ENCODE peak calls at places on chromosomes 4 and X, in nine cellular contexts. One of them, this sample, is unnamed.
A peak's percentile ranks its signal among the peaks of the same experiment; 100 is the strongest.

GRCh38 chr4:72971572-72971971 is 97.9 kb downstream of the COX18 start:
- DNase-seq in activated CD4-positive, alpha-beta T cell treated with anti-CD3 and anti-CD28 coated beads for 36 hours: no peak
- DNase-seq in activated naive CD4-positive, alpha-beta T cell: no peak
- DNase-seq in T-helper 2 cell treated with Interferon-gamma antibody and Interleukin-4, amounts not matched to agents 5 μg/mL and 100 μg/mL, for 36 hours: no peak
- DNase-seq in activated T-cell treated with anti-CD3 and anti-CD28 coated beads for 24 hours: no peak
- DNase-seq in NCI-H345: no peak
- DNase-seq in RWPE1: peak; percentile 31
- DNase-seq in GM23248: peak; percentile 90
- DNase-seq in cardiac fibroblast: peak; percentile 95
- DNase-seq in this sample: peak; percentile 78

GRCh38 chr4:152189451-152190179 is 346.3 kb downstream of the FBXW7 start:
- DNase-seq in T-helper 2 cell treated with Interferon-gamma antibody and Interleukin-4, amounts not matched to agents 5 μg/mL and 100 μg/mL, for 36 hours: no peak
- DNase-seq in RWPE1: no peak
- DNase-seq in activated naive CD4-positive, alpha-beta T cell: no peak
- DNase-seq in activated T-cell treated with anti-CD3 and anti-CD28 coated beads for 24 hours: no peak
- DNase-seq in activated CD4-positive, alpha-beta T cell treated with anti-CD3 and anti-CD28 coated beads for 36 hours: no peak
- DNase-seq in cardiac fibroblast: no peak
- DNase-seq in GM23248: no peak
- DNase-seq in NCI-H345: peak; percentile 9
- DNase-seq in this sample: no peak

GRCh38 chrX:78092296-78092695 is 11.8 kb upstream of the PGK1 start:
- DNase-seq in activated naive CD4-positive, alpha-beta T cell: no peak
- DNase-seq in T-helper 2 cell treated with Interferon-gamma antibody and Interleukin-4, amounts not matched to agents 5 μg/mL and 100 μg/mL, for 36 hours: no peak
- DNase-seq in activated T-cell treated with anti-CD3 and anti-CD28 coated beads for 24 hours: no peak
- DNase-seq in cardiac fibroblast: peak; percentile 66
- DNase-seq in activated CD4-positive, alpha-beta T cell treated with anti-CD3 and anti-CD28 coated beads for 36 hours: peak; percentile 29
- DNase-seq in GM23248: peak; percentile 24
- DNase-seq in RWPE1: peak; percentile 16
- DNase-seq in NCI-H345: no peak
- DNase-seq in this sample: peak; percentile 47

GRCh38 chr4:23060776-23061175 is 368.0 kb downstream of the GBA3 start:
- DNase-seq in GM23248: peak; percentile 5
- DNase-seq in activated naive CD4-positive, alpha-beta T cell: no peak
- DNase-seq in NCI-H345: no peak
- DNase-seq in activated CD4-positive, alpha-beta T cell treated with anti-CD3 and anti-CD28 coated beads for 36 hours: no peak
- DNase-seq in T-helper 2 cell treated with Interferon-gamma antibody and Interleukin-4, amounts not matched to agents 5 μg/mL and 100 μg/mL, for 36 hours: no peak
- DNase-seq in cardiac fibroblast: no peak
- DNase-seq in activated T-cell treated with anti-CD3 and anti-CD28 coated beads for 24 hours: no peak
- DNase-seq in RWPE1: peak; percentile 1
- DNase-seq in this sample: no peak

GRCh38 chr4:61160484-61160883 is 39.6 kb upstream of the ADGRL3 start:
- DNase-seq in GM23248: no peak
- DNase-seq in T-helper 2 cell treated with Interferon-gamma antibody and Interleukin-4, amounts not matched to agents 5 μg/mL and 100 μg/mL, for 36 hours: no peak
- DNase-seq in NCI-H345: no peak
- DNase-seq in activated T-cell treated with anti-CD3 and anti-CD28 coated beads for 24 hours: no peak
- DNase-seq in RWPE1: no peak
- DNase-seq in cardiac fibroblast: no peak
- DNase-seq in activated CD4-positive, alpha-beta T cell treated with anti-CD3 and anti-CD28 coated beads for 36 hours: no peak
- DNase-seq in activated naive CD4-positive, alpha-beta T cell: no peak
- DNase-seq in this sample: no peak

GRCh38 chr4:142913461-142914030 is 67.4 kb upstream of the INPP4B start:
- DNase-seq in T-helper 2 cell treated with Interferon-gamma antibody and Interleukin-4, amounts not matched to agents 5 μg/mL and 100 μg/mL, for 36 hours: no peak
- DNase-seq in cardiac fibroblast: peak; percentile 39
- DNase-seq in activated naive CD4-positive, alpha-beta T cell: no peak
- DNase-seq in activated CD4-positive, alpha-beta T cell treated with anti-CD3 and anti-CD28 coated beads for 36 hours: no peak
- DNase-seq in activated T-cell treated with anti-CD3 and anti-CD28 coated beads for 24 hours: no peak
- DNase-seq in GM23248: peak; percentile 60
- DNase-seq in RWPE1: no peak
- DNase-seq in NCI-H345: no peak
- DNase-seq in this sample: no peak

GRCh38 chrX:69282893-69283690 is 117.8 kb upstream of the PJA1 start:
- DNase-seq in activated naive CD4-positive, alpha-beta T cell: no peak
- DNase-seq in activated T-cell treated with anti-CD3 and anti-CD28 coated beads for 24 hours: no peak
- DNase-seq in NCI-H345: no peak
- DNase-seq in T-helper 2 cell treated with Interferon-gamma antibody and Interleukin-4, amounts not matched to agents 5 μg/mL and 100 μg/mL, for 36 hours: no peak
- DNase-seq in activated CD4-positive, alpha-beta T cell treated with anti-CD3 and anti-CD28 coated beads for 36 hours: no peak
- DNase-seq in cardiac fibroblast: no peak
- DNase-seq in RWPE1: no peak
- DNase-seq in GM23248: no peak
- DNase-seq in this sample: no peak

GRCh38 chr4:148443550-148444295 is 1.5 kb upstream of the NR3C2 start:
- DNase-seq in GM23248: peak; percentile 53
- DNase-seq in RWPE1: no peak
- DNase-seq in T-helper 2 cell treated with Interferon-gamma antibody and Interleukin-4, amounts not matched to agents 5 μg/mL and 100 μg/mL, for 36 hours: peak; percentile 21
- DNase-seq in activated naive CD4-positive, alpha-beta T cell: peak; percentile 31
- DNase-seq in activated T-cell treated with anti-CD3 and anti-CD28 coated beads for 24 hours: peak; percentile 7
- DNase-seq in cardiac fibroblast: peak; percentile 27
- DNase-seq in activated CD4-positive, alpha-beta T cell treated with anti-CD3 and anti-CD28 coated beads for 36 hours: peak; percentile 63
- DNase-seq in NCI-H345: no peak
- DNase-seq in this sample: no peak

GRCh38 chr4:26020083-26020668 is 106.2 kb downstream of the SMIM20 start:
- DNase-seq in cardiac fibroblast: peak; percentile 95
- DNase-seq in RWPE1: peak; percentile 39
- DNase-seq in GM23248: peak; percentile 91
- DNase-seq in activated naive CD4-positive, alpha-beta T cell: no peak
- DNase-seq in activated T-cell treated with anti-CD3 and anti-CD28 coated beads for 24 hours: peak; percentile 9
- DNase-seq in T-helper 2 cell treated with Interferon-gamma antibody and Interleukin-4, amounts not matched to agents 5 μg/mL and 100 μg/mL, for 36 hours: peak; percentile 58
- DNase-seq in NCI-H345: no peak
- DNase-seq in activated CD4-positive, alpha-beta T cell treated with anti-CD3 and anti-CD28 coated beads for 36 hours: peak; percentile 50
- DNase-seq in this sample: no peak

GRCh38 chrX:23729214-23729613 is 13.9 kb downstream of the ACOT9 start:
- DNase-seq in GM23248: no peak
- DNase-seq in RWPE1: no peak
- DNase-seq in activated naive CD4-positive, alpha-beta T cell: no peak
- DNase-seq in NCI-H345: no peak
- DNase-seq in T-helper 2 cell treated with Interferon-gamma antibody and Interleukin-4, amounts not matched to agents 5 μg/mL and 100 μg/mL, for 36 hours: no peak
- DNase-seq in activated CD4-positive, alpha-beta T cell treated with anti-CD3 and anti-CD28 coated beads for 36 hours: no peak
- DNase-seq in cardiac fibroblast: no peak
- DNase-seq in activated T-cell treated with anti-CD3 and anti-CD28 coated beads for 24 hours: no peak
- DNase-seq in this sample: no peak

GRCh38 chr4:67087897-67088296 is 457.4 kb downstream of the CENPC start:
- DNase-seq in T-helper 2 cell treated with Interferon-gamma antibody and Interleukin-4, amounts not matched to agents 5 μg/mL and 100 μg/mL, for 36 hours: peak; percentile 13
- DNase-seq in RWPE1: peak; percentile 5
- DNase-seq in NCI-H345: peak; percentile 43
- DNase-seq in activated T-cell treated with anti-CD3 and anti-CD28 coated beads for 24 hours: peak; percentile 36
- DNase-seq in activated CD4-positive, alpha-beta T cell treated with anti-CD3 and anti-CD28 coated beads for 36 hours: peak; percentile 71
- DNase-seq in cardiac fibroblast: peak; percentile 34
- DNase-seq in activated naive CD4-positive, alpha-beta T cell: no peak
- DNase-seq in GM23248: peak; percentile 13
- DNase-seq in this sample: peak; percentile 50

GRCh38 chr4:186132577-186133277 is 28.2 kb downstream of the FAM149A start:
- DNase-seq in activated naive CD4-positive, alpha-beta T cell: no peak
- DNase-seq in GM23248: peak; percentile 14
- DNase-seq in activated T-cell treated with anti-CD3 and anti-CD28 coated beads for 24 hours: no peak
- DNase-seq in T-helper 2 cell treated with Interferon-gamma antibody and Interleukin-4, amounts not matched to agents 5 μg/mL and 100 μg/mL, for 36 hours: no peak
- DNase-seq in cardiac fibroblast: peak; percentile 54
- DNase-seq in RWPE1: peak; percentile 38
- DNase-seq in NCI-H345: no peak
- DNase-seq in activated CD4-positive, alpha-beta T cell treated with anti-CD3 and anti-CD28 coated beads for 36 hours: peak; percentile 23
- DNase-seq in this sample: peak; percentile 63

GRCh38 chr4:152614337-152614736 is 65.5 kb downstream of the TMEM154 start:
- DNase-seq in cardiac fibroblast: no peak
- DNase-seq in RWPE1: peak; percentile 74
- DNase-seq in activated naive CD4-positive, alpha-beta T cell: no peak
- DNase-seq in NCI-H345: no peak
- DNase-seq in T-helper 2 cell treated with Interferon-gamma antibody and Interleukin-4, amounts not matched to agents 5 μg/mL and 100 μg/mL, for 36 hours: no peak
- DNase-seq in GM23248: no peak
- DNase-seq in activated CD4-positive, alpha-beta T cell treated with anti-CD3 and anti-CD28 coated beads for 36 hours: no peak
- DNase-seq in activated T-cell treated with anti-CD3 and anti-CD28 coated beads for 24 hours: no peak
- DNase-seq in this sample: no peak

GRCh38 chr4:161555689-161556660 is 607.8 kb downstream of the FSTL5 start:
- DNase-seq in activated T-cell treated with anti-CD3 and anti-CD28 coated beads for 24 hours: no peak
- DNase-seq in NCI-H345: no peak
- DNase-seq in cardiac fibroblast: peak; percentile 64
- DNase-seq in T-helper 2 cell treated with Interferon-gamma antibody and Interleukin-4, amounts not matched to agents 5 μg/mL and 100 μg/mL, for 36 hours: no peak
- DNase-seq in GM23248: peak; percentile 15
- DNase-seq in activated CD4-positive, alpha-beta T cell treated with anti-CD3 and anti-CD28 coated beads for 36 hours: no peak
- DNase-seq in RWPE1: peak; percentile 2
- DNase-seq in activated naive CD4-positive, alpha-beta T cell: no peak
- DNase-seq in this sample: no peak

This sample was measured in ACHN.